ENCODE peak calls at places on chromosome 1, in eight cellular contexts. Y, O, M, T, U, R, Z and L are unnamed samples.

GRCh38 chr1:8357329-8358101 is 39.6 kb downstream of the SLC45A1 start:
- DNase-seq in Y (no peak), O (no peak), M (no peak), T (no peak), U (no peak), R (no peak), Z (no peak), L (no peak)

GRCh38 chr1:97334454-97334853 is 586.4 kb downstream of the DPYD start:
- DNase-seq in Y (no peak), O (peak; percentile 71), M (no peak), T (no peak), U (no peak), R (no peak), Z (no peak), L (no peak)

GRCh38 chr1:220902916-220903315 is 23.7 kb downstream of the HLX start:
- DNase-seq in Y (no peak), O (no peak), M (no peak), T (no peak), U (no peak), R (no peak), Z (no peak), L (no peak)

GRCh38 chr1:109877320-109877771 is 33.3 kb upstream of the CSF1 start:
- DNase-seq in Y (no peak), O (peak; percentile 90), M (no peak), T (no peak), U (peak; percentile 70), R (no peak), Z (no peak), L (peak; percentile 25)

GRCh38 chr1:26041401-26041800 is 4.5 kb downstream of the SLC30A2 start:
- DNase-seq in Y (no peak), O (no peak), M (no peak), T (no peak), U (no peak), R (no peak), Z (no peak), L (no peak)

GRCh38 chr1:203359010-203359571 is 8.2 kb upstream of the FMOD start:
- DNase-seq in Y (no peak), O (peak; percentile 34), M (no peak), T (no peak), U (no peak), R (no peak), Z (no peak), L (no peak)

GRCh38 chr1:47440849-47441170 is 3.0 kb downstream of the FOXD2 start:
- DNase-seq in Y (no peak), O (no peak), M (no peak), T (no peak), U (no peak), R (no peak), Z (no peak), L (no peak)

GRCh38 chr1:43104027-43104763 is 67.9 kb downstream of the EBNA1BP2 start:
- DNase-seq in Y (no peak), O (no peak), M (no peak), T (no peak), U (no peak), R (no peak), Z (no peak), L (no peak)

GRCh38 chr1:19825298-19825697 is 10.2 kb upstream of the RNF186 start:
- DNase-seq in Y (no peak), O (no peak), M (no peak), T (no peak), U (peak; percentile 59), R (no peak), Z (no peak), L (peak; percentile 13)

GRCh38 chr1:54596756-54597155 is 26.6 kb downstream of the FAM151A start:
- DNase-seq in Y (no peak), O (no peak), M (no peak), T (no peak), U (no peak), R (no peak), Z (no peak), L (no peak)

GRCh38 chr1:94009304-94009703 is 100.1 kb upstream of the GCLM start:
- DNase-seq in Y (no peak), O (no peak), M (no peak), T (no peak), U (no peak), R (no peak), Z (no peak), L (no peak)

GRCh38 chr1:163263818-163264217 is 57.9 kb upstream of the NUF2 start:
- DNase-seq in Y (no peak), O (no peak), M (no peak), T (no peak), U (no peak), R (no peak), Z (no peak), L (no peak)

GRCh38 chr1:240831922-240832321 is 220.0 kb upstream of the GREM2 start:
- DNase-seq in Y (no peak), O (no peak), M (no peak), T (no peak), U (no peak), R (no peak), Z (no peak), L (no peak)

GRCh38 chr1:205502992-205503391 is 1.5 kb upstream of the CDK18 start:
- DNase-seq in Y (no peak), O (no peak), M (no peak), T (no peak), U (no peak), R (no peak), Z (no peak), L (no peak)

GRCh38 chr1:177983824-177984528 is 14.1 kb upstream of the SEC16B start:
- DNase-seq in Y (no peak), O (peak; percentile 87), M (no peak), T (no peak), U (peak; percentile 56), R (peak; percentile 13), Z (no peak), L (no peak)

GRCh38 chr1:193355179-193355578 is 168.8 kb upstream of the B3GALT2 start:
- DNase-seq in Y (no peak), O (no peak), M (no peak), T (no peak), U (no peak), R (peak; percentile 10), Z (no peak), L (no peak)

GRCh38 chr1:65238010-65238409 is 71.3 kb upstream of the DNAJC6 start:
- DNase-seq in Y (no peak), O (no peak), M (no peak), T (no peak), U (no peak), R (no peak), Z (no peak), L (no peak)

GRCh38 chr1:208177656-208178055 is 66.5 kb downstream of the PLXNA2 start:
- DNase-seq in Y (no peak), O (no peak), M (no peak), T (no peak), U (no peak), R (peak; percentile 49), Z (no peak), L (no peak)

GRCh38 chr1:171566467-171566866 is 55.6 kb upstream of the MYOCOS start:
- DNase-seq in Y (no peak), O (no peak), M (no peak), T (no peak), U (no peak), R (no peak), Z (no peak), L (no peak)

GRCh38 chr1:161631076-161631475 is at the start of gene FCGR3B:
- DNase-seq in Y (no peak), O (no peak), M (no peak), T (no peak), U (no peak), R (no peak), Z (no peak), L (no peak)

GRCh38 chr1:173137116-173137515 is 70.0 kb downstream of the TNFSF4 start:
- DNase-seq in Y (no peak), O (peak; percentile 33), M (no peak), T (no peak), U (no peak), R (no peak), Z (no peak), L (no peak)

GRCh38 chr1:156551866-156552265 is 20.5 kb downstream of the IQGAP3 start:
- DNase-seq in Y (no peak), O (no peak), M (no peak), T (no peak), U (no peak), R (no peak), Z (no peak), L (no peak)

GRCh38 chr1:153852170-153852569 is 70.6 kb downstream of the GATAD2B start:
- DNase-seq in Y (no peak), O (no peak), M (no peak), T (no peak), U (no peak), R (no peak), Z (no peak), L (no peak)

GRCh38 chr1:40796939-40797667 is 13.5 kb downstream of the KCNQ4 start:
- DNase-seq in Y (no peak), O (peak; percentile 33), M (no peak), T (no peak), U (no peak), R (no peak), Z (no peak), L (no peak)

GRCh38 chr1:214124281-214124805 is 136.6 kb downstream of the PROX1 start:
- DNase-seq in Y (no peak), O (no peak), M (no peak), T (no peak), U (no peak), R (no peak), Z (no peak), L (no peak)

GRCh38 chr1:55049271-55049913 is 10.0 kb downstream of the PCSK9 start:
- DNase-seq in Y (no peak), O (no peak), M (no peak), T (no peak), U (no peak), R (no peak), Z (no peak), L (no peak)

GRCh38 chr1:66090863-66091457 is 298.3 kb downstream of the PDE4B start:
- DNase-seq in Y (no peak), O (no peak), M (no peak), T (no peak), U (no peak), R (no peak), Z (no peak), L (no peak)

GRCh38 chr1:30111431-30111830 is 612.0 kb downstream of the MATN1 start:
- DNase-seq in Y (no peak), O (peak; percentile 74), M (peak; percentile 19), T (no peak), U (peak; percentile 77), R (peak; percentile 61), Z (no peak), L (peak; percentile 74)

GRCh38 chr1:20981903-20982695 is 194.6 kb downstream of the EIF4G3 start:
- DNase-seq in Y (no peak), O (peak; percentile 28), M (no peak), T (no peak), U (no peak), R (peak; percentile 29), Z (no peak), L (no peak)

GRCh38 chr1:247561711-247562110 is 12.8 kb downstream of the GCSAML start:
- DNase-seq in Y (no peak), O (no peak), M (no peak), T (no peak), U (no peak), R (no peak), Z (no peak), L (no peak)

GRCh38 chr1:7290971-7291970 is 479.8 kb upstream of the VAMP3 start:
- DNase-seq in Y (no peak), O (peak; percentile 62), M (no peak), T (no peak), U (peak; percentile 37), R (peak; percentile 14), Z (no peak), L (no peak)

GRCh38 chr1:116435806-116436486 is 62.9 kb downstream of the ATP1A1 start:
- DNase-seq in Y (no peak), O (no peak), M (no peak), T (no peak), U (no peak), R (no peak), Z (no peak), L (no peak)

GRCh38 chr1:12315126-12315525 is 85.3 kb downstream of the VPS13D start:
- DNase-seq in Y (no peak), O (no peak), M (no peak), T (no peak), U (no peak), R (no peak), Z (no peak), L (no peak)

GRCh38 chr1:20430355-20431290 is 55.4 kb downstream of the CAMK2N1 start:
- DNase-seq in Y (no peak), O (peak; percentile 70), M (peak; percentile 60), T (no peak), U (peak; percentile 94), R (no peak), Z (no peak), L (peak; percentile 69)